ENCODE peak calls at places on chromosomes 2 and 18, in eight cellular contexts. One of them, this sample, is unnamed.
A peak's percentile ranks its signal among the peaks of the same experiment; 100 is the strongest.

GRCh38 chr18:9557250-9557943 is 57.0 kb downstream of the PPP4R1 start:
- DNase-seq in spleen: no peak
- DNase-seq in HCT116: no peak
- DNase-seq in HepG2: peak; percentile 59
- DNase-seq in endothelial cell of umbilical vein: no peak
- DNase-seq in esophagus muscularis mucosa: no peak
- DNase-seq in GM12892: no peak
- DNase-seq in stomach: no peak
- DNase-seq in this sample: no peak

GRCh38 chr2:148259674-148260073 is 238.8 kb downstream of the MBD5 start:
- DNase-seq in GM12892: no peak
- DNase-seq in HCT116: no peak
- DNase-seq in HepG2: no peak
- DNase-seq in spleen: no peak
- DNase-seq in endothelial cell of umbilical vein: peak; percentile 38
- DNase-seq in esophagus muscularis mucosa: no peak
- DNase-seq in stomach: no peak
- DNase-seq in this sample: no peak

GRCh38 chr2:16167471-16168426 is 227.4 kb downstream of the MYCN start:
- DNase-seq in endothelial cell of umbilical vein: no peak
- DNase-seq in stomach: no peak
- DNase-seq in esophagus muscularis mucosa: peak; percentile 86
- DNase-seq in HCT116: no peak
- DNase-seq in HepG2: no peak
- DNase-seq in spleen: no peak
- DNase-seq in GM12892: no peak
- DNase-seq in this sample: no peak

GRCh38 chr2:80374105-80374504 is 69.6 kb upstream of the LRRTM1 start:
- DNase-seq in stomach: no peak
- DNase-seq in endothelial cell of umbilical vein: no peak
- DNase-seq in spleen: no peak
- DNase-seq in esophagus muscularis mucosa: no peak
- DNase-seq in HepG2: no peak
- DNase-seq in HCT116: no peak
- DNase-seq in GM12892: no peak
- DNase-seq in this sample: no peak

GRCh38 chr2:164151518-164151917 is 415.7 kb upstream of the FIGN start:
- DNase-seq in spleen: no peak
- DNase-seq in HepG2: no peak
- DNase-seq in GM12892: no peak
- DNase-seq in stomach: no peak
- DNase-seq in HCT116: no peak
- DNase-seq in endothelial cell of umbilical vein: no peak
- DNase-seq in esophagus muscularis mucosa: no peak
- DNase-seq in this sample: peak; percentile 8

GRCh38 chr2:148968776-148969175 is 69.7 kb upstream of the LYPD6B start:
- DNase-seq in HCT116: no peak
- DNase-seq in stomach: no peak
- DNase-seq in GM12892: no peak
- DNase-seq in HepG2: no peak
- DNase-seq in spleen: no peak
- DNase-seq in endothelial cell of umbilical vein: no peak
- DNase-seq in esophagus muscularis mucosa: no peak
- DNase-seq in this sample: no peak

GRCh38 chr2:156430236-156430977 is 5.8 kb upstream of the GPD2 start:
- DNase-seq in spleen: no peak
- DNase-seq in HepG2: no peak
- DNase-seq in esophagus muscularis mucosa: no peak
- DNase-seq in stomach: no peak
- DNase-seq in endothelial cell of umbilical vein: no peak
- DNase-seq in GM12892: no peak
- DNase-seq in HCT116: no peak
- DNase-seq in this sample: no peak

GRCh38 chr2:64998658-64999061 is 9.5 kb downstream of the SLC1A4 start:
- DNase-seq in GM12892: no peak
- DNase-seq in HepG2: no peak
- DNase-seq in esophagus muscularis mucosa: no peak
- DNase-seq in spleen: no peak
- DNase-seq in HCT116: no peak
- DNase-seq in endothelial cell of umbilical vein: peak; percentile 94
- DNase-seq in stomach: no peak
- DNase-seq in this sample: no peak

GRCh38 chr2:6877402-6878305 is at the start of gene RSAD2:
- DNase-seq in endothelial cell of umbilical vein: peak; percentile 37
- DNase-seq in HepG2: peak; percentile 31
- DNase-seq in esophagus muscularis mucosa: no peak
- DNase-seq in spleen: peak; percentile 76
- DNase-seq in HCT116: no peak
- DNase-seq in stomach: peak; percentile 40
- DNase-seq in GM12892: no peak
- DNase-seq in this sample: peak; percentile 22

GRCh38 chr2:160005476-160005875 is 56.9 kb downstream of the PLA2R1 start:
- DNase-seq in endothelial cell of umbilical vein: no peak
- DNase-seq in spleen: no peak
- DNase-seq in GM12892: no peak
- DNase-seq in HCT116: no peak
- DNase-seq in HepG2: no peak
- DNase-seq in stomach: no peak
- DNase-seq in esophagus muscularis mucosa: no peak
- DNase-seq in this sample: no peak

GRCh38 chr18:28357785-28358401 is 181.0 kb upstream of the CDH2 start:
- DNase-seq in GM12892: no peak
- DNase-seq in HepG2: peak; percentile 38
- DNase-seq in HCT116: peak; percentile 18
- DNase-seq in stomach: no peak
- DNase-seq in esophagus muscularis mucosa: no peak
- DNase-seq in spleen: no peak
- DNase-seq in endothelial cell of umbilical vein: no peak
- DNase-seq in this sample: no peak

GRCh38 chr2:201260302-201260800 is at the start of gene CASP8:
- DNase-seq in esophagus muscularis mucosa: peak; percentile 89
- DNase-seq in stomach: peak; percentile 50
- DNase-seq in HepG2: peak; percentile 55
- DNase-seq in GM12892: no peak
- DNase-seq in endothelial cell of umbilical vein: no peak
- DNase-seq in HCT116: no peak
- DNase-seq in spleen: peak; percentile 88
- DNase-seq in this sample: peak; percentile 62

GRCh38 chr18:73741946-73742345 is 405.7 kb downstream of the FBXO15 start:
- DNase-seq in stomach: no peak
- DNase-seq in esophagus muscularis mucosa: no peak
- DNase-seq in spleen: no peak
- DNase-seq in GM12892: no peak
- DNase-seq in endothelial cell of umbilical vein: no peak
- DNase-seq in HCT116: no peak
- DNase-seq in HepG2: no peak
- DNase-seq in this sample: no peak

GRCh38 chr2:44736270-44736942 is 205.1 kb upstream of the SIX3 start:
- DNase-seq in stomach: no peak
- DNase-seq in HepG2: no peak
- DNase-seq in GM12892: no peak
- DNase-seq in HCT116: no peak
- DNase-seq in endothelial cell of umbilical vein: no peak
- DNase-seq in esophagus muscularis mucosa: no peak
- DNase-seq in spleen: no peak
- DNase-seq in this sample: no peak

GRCh38 chr2:44731505-44731904 is 210.0 kb upstream of the SIX3 start:
- DNase-seq in stomach: no peak
- DNase-seq in HepG2: no peak
- DNase-seq in esophagus muscularis mucosa: no peak
- DNase-seq in endothelial cell of umbilical vein: no peak
- DNase-seq in HCT116: no peak
- DNase-seq in GM12892: peak; percentile 7
- DNase-seq in spleen: no peak
- DNase-seq in this sample: no peak

GRCh38 chr2:44730583-44730982 is 210.9 kb upstream of the SIX3 start:
- DNase-seq in esophagus muscularis mucosa: no peak
- DNase-seq in stomach: no peak
- DNase-seq in HepG2: peak; percentile 22
- DNase-seq in spleen: no peak
- DNase-seq in endothelial cell of umbilical vein: peak; percentile 3
- DNase-seq in GM12892: no peak
- DNase-seq in HCT116: no peak
- DNase-seq in this sample: no peak
- TF ChIP-seq POLR2AphosphoS5 in esophagus muscularis mucosa: no peak
- TF ChIP-seq POLR2AphosphoS5 in stomach: no peak
- TF ChIP-seq POLR2AphosphoS5 in HepG2: no peak
- TF ChIP-seq POLR2AphosphoS5 in spleen: no peak
- TF ChIP-seq POLR2AphosphoS5 in endothelial cell of umbilical vein: no peak
- TF ChIP-seq POLR2AphosphoS5 in GM12892: no peak
- TF ChIP-seq POLR2AphosphoS5 in HCT116: no peak
- TF ChIP-seq POLR2AphosphoS5 in this sample: no peak

DNA sequence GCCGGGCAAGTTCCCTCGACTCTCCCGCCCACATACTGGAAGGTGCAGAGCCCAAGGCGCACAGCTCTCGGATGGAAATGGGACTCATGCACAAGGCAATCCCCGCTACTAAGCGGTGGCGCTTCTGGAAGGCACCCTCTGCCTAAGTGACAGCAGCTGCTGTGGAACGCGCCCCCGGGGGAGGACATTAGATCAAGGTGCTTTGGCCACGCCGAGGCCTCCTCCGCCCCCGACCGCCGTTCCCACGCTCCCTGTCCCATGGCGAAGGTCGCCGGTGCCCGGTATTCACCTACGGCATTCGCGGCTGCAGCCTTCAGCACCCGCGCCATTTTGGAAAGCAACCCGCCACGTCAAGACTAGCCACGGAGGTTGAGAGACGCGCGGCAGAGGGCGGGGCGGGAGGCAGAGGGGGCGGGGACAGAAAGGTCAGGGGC is at the start of gene MCEE:
- DNase-seq in spleen: peak; percentile 97
- DNase-seq in endothelial cell of umbilical vein: peak; percentile 89
- DNase-seq in HCT116: peak; percentile 62
- DNase-seq in HepG2: peak; percentile 85
- DNase-seq in esophagus muscularis mucosa: peak; percentile 97
- DNase-seq in GM12892: peak; percentile 71
- DNase-seq in stomach: peak; percentile 91
- DNase-seq in this sample: peak; percentile 92
- TF ChIP-seq POLR2A in spleen: no peak
- TF ChIP-seq POLR2A in endothelial cell of umbilical vein: no peak
- TF ChIP-seq POLR2A in HCT116: no peak
- TF ChIP-seq POLR2A in HepG2: peak; percentile 88
- TF ChIP-seq POLR2A in esophagus muscularis mucosa: no peak
- TF ChIP-seq POLR2A in GM12892: no peak
- TF ChIP-seq POLR2A in stomach: no peak
- TF ChIP-seq POLR2A in this sample: peak; percentile 71

DNA sequence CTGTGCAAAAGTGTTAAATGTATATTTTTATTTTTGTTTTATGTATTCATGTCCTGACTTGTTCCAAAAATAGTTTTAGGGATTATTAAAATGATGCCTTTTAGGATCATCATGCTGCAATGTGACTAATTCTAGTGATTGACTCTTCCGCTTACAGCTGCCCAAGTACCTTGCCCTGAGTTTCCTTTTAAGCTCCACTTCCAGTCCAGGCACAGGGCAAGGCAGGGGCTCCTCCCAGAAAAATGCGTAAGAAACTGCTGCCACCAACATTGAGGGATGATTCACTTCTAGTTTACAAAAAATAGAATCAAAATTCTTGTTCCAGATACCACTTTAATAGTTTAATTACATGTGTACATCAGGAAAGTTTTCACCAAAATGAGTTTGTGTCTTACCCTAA is 116.4 kb downstream of the IRS1 start:
- DNase-seq in HepG2: no peak
- DNase-seq in esophagus muscularis mucosa: no peak
- DNase-seq in spleen: no peak
- DNase-seq in HCT116: no peak
- DNase-seq in GM12892: no peak
- DNase-seq in endothelial cell of umbilical vein: no peak
- DNase-seq in stomach: no peak
- DNase-seq in this sample: no peak
- TF ChIP-seq POLR2AphosphoS5 in HepG2: no peak
- TF ChIP-seq POLR2AphosphoS5 in esophagus muscularis mucosa: no peak
- TF ChIP-seq POLR2AphosphoS5 in spleen: no peak
- TF ChIP-seq POLR2AphosphoS5 in HCT116: no peak
- TF ChIP-seq POLR2AphosphoS5 in GM12892: no peak
- TF ChIP-seq POLR2AphosphoS5 in endothelial cell of umbilical vein: no peak
- TF ChIP-seq POLR2AphosphoS5 in stomach: no peak
- TF ChIP-seq POLR2AphosphoS5 in this sample: no peak

DNA sequence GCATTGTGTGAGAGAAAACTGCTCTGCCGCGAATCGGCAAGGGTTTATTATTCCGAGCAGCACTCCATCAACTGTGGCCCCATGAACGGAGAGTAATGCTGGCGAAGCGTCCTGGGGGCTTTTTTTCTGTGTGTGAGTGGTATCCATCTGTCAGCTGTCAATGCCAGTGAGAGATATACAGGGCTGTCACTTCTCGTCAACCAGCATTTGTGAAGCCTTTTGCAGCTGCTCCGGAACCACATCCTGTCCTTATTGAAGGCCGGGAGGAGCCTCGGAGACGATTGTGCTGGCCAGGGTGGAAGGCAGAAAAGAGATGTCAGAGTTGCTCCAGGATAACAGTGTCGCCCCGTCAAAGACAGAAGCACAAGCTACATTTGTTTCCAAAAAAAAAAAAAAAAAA is 356.9 kb upstream of the SMIM21 start:
- DNase-seq in endothelial cell of umbilical vein: no peak
- DNase-seq in esophagus muscularis mucosa: no peak
- DNase-seq in HepG2: no peak
- DNase-seq in GM12892: no peak
- DNase-seq in HCT116: no peak
- DNase-seq in stomach: no peak
- DNase-seq in spleen: no peak
- DNase-seq in this sample: no peak
- TF ChIP-seq POLR2A in endothelial cell of umbilical vein: no peak
- TF ChIP-seq POLR2A in esophagus muscularis mucosa: no peak
- TF ChIP-seq POLR2A in HepG2: no peak
- TF ChIP-seq POLR2A in GM12892: no peak
- TF ChIP-seq POLR2A in HCT116: no peak
- TF ChIP-seq POLR2A in stomach: no peak
- TF ChIP-seq POLR2A in spleen: no peak
- TF ChIP-seq POLR2A in this sample: no peak